ENCODE peak calls at places on chromosomes 13 and 19, in five cellular contexts. One of them, this sample, is unnamed.

GRCh38 chr19:30637926-30638325 is 265.7 kb downstream of the ZNF536 start:
- DNase-seq in cardiac muscle cell: no peak
- DNase-seq in retina: no peak
- DNase-seq in T-helper 1 cell: no peak
- DNase-seq in stimulated activated CD8-positive, alpha-beta memory T cell treated with anti-CD3 and anti-CD28 coated beads, Interleukin-4, amount 100 ng/mL, for 1 hour: no peak
- DNase-seq in this sample: no peak

GRCh38 chr13:102729560-102730275 is 34.9 kb upstream of the METTL21C start:
- DNase-seq in cardiac muscle cell: peak; percentile 87
- DNase-seq in retina: no peak
- DNase-seq in T-helper 1 cell: no peak
- DNase-seq in stimulated activated CD8-positive, alpha-beta memory T cell treated with anti-CD3 and anti-CD28 coated beads, Interleukin-4, amount 100 ng/mL, for 1 hour: no peak
- DNase-seq in this sample: no peak

GRCh38 chr13:45511310-45512147 is 46.8 kb downstream of the COG3 start:
- DNase-seq in cardiac muscle cell: peak; percentile 85
- DNase-seq in retina: peak; percentile 65
- DNase-seq in T-helper 1 cell: no peak
- DNase-seq in stimulated activated CD8-positive, alpha-beta memory T cell treated with anti-CD3 and anti-CD28 coated beads, Interleukin-4, amount 100 ng/mL, for 1 hour: no peak
- DNase-seq in this sample: no peak

GRCh38 chr19:38386300-38386967 is 1.4 kb downstream of the GGN start:
- DNase-seq in cardiac muscle cell: no peak
- DNase-seq in retina: peak; percentile 51
- DNase-seq in T-helper 1 cell: no peak
- DNase-seq in stimulated activated CD8-positive, alpha-beta memory T cell treated with anti-CD3 and anti-CD28 coated beads, Interleukin-4, amount 100 ng/mL, for 1 hour: no peak
- DNase-seq in this sample: no peak

GRCh38 chr19:18023596-18024212 is 15.7 kb downstream of the ARRDC2 start:
- DNase-seq in cardiac muscle cell: peak; percentile 95
- DNase-seq in retina: no peak
- DNase-seq in T-helper 1 cell: peak; percentile 79
- DNase-seq in stimulated activated CD8-positive, alpha-beta memory T cell treated with anti-CD3 and anti-CD28 coated beads, Interleukin-4, amount 100 ng/mL, for 1 hour: no peak
- DNase-seq in this sample: no peak

GRCh38 chr13:53151692-53152421 is 123.2 kb downstream of the OLFM4 start:
- DNase-seq in cardiac muscle cell: peak; percentile 71
- DNase-seq in retina: peak; percentile 82
- DNase-seq in T-helper 1 cell: no peak
- DNase-seq in stimulated activated CD8-positive, alpha-beta memory T cell treated with anti-CD3 and anti-CD28 coated beads, Interleukin-4, amount 100 ng/mL, for 1 hour: no peak
- DNase-seq in this sample: no peak

GRCh38 chr19:51259348-51260245 is 8.7 kb downstream of the SIGLECL1 start:
- DNase-seq in cardiac muscle cell: peak; percentile 54
- DNase-seq in retina: peak; percentile 46
- DNase-seq in T-helper 1 cell: no peak
- DNase-seq in stimulated activated CD8-positive, alpha-beta memory T cell treated with anti-CD3 and anti-CD28 coated beads, Interleukin-4, amount 100 ng/mL, for 1 hour: no peak
- DNase-seq in this sample: peak; percentile 61

GRCh38 chr19:17429661-17430101 is 9.8 kb downstream of the MVB12A start:
- DNase-seq in cardiac muscle cell: no peak
- DNase-seq in retina: no peak
- DNase-seq in T-helper 1 cell: no peak
- DNase-seq in stimulated activated CD8-positive, alpha-beta memory T cell treated with anti-CD3 and anti-CD28 coated beads, Interleukin-4, amount 100 ng/mL, for 1 hour: no peak
- DNase-seq in this sample: no peak

GRCh38 chr19:12907166-12907565 is 11.9 kb downstream of the SYCE2 start:
- DNase-seq in cardiac muscle cell: no peak
- DNase-seq in retina: no peak
- DNase-seq in T-helper 1 cell: no peak
- DNase-seq in stimulated activated CD8-positive, alpha-beta memory T cell treated with anti-CD3 and anti-CD28 coated beads, Interleukin-4, amount 100 ng/mL, for 1 hour: no peak
- DNase-seq in this sample: no peak

GRCh38 chr19:35261356-35262100 is 7.2 kb upstream of the USF2 start:
- DNase-seq in cardiac muscle cell: no peak
- DNase-seq in retina: no peak
- DNase-seq in T-helper 1 cell: no peak
- DNase-seq in stimulated activated CD8-positive, alpha-beta memory T cell treated with anti-CD3 and anti-CD28 coated beads, Interleukin-4, amount 100 ng/mL, for 1 hour: no peak
- DNase-seq in this sample: peak; percentile 36

GRCh38 chr19:57103573-57104277 is 16.1 kb upstream of the USP29 start:
- DNase-seq in cardiac muscle cell: peak; percentile 82
- DNase-seq in retina: peak; percentile 84
- DNase-seq in T-helper 1 cell: peak; percentile 44
- DNase-seq in stimulated activated CD8-positive, alpha-beta memory T cell treated with anti-CD3 and anti-CD28 coated beads, Interleukin-4, amount 100 ng/mL, for 1 hour: peak; percentile 37
- DNase-seq in this sample: peak; percentile 84

GRCh38 chr19:32824136-32824835 is 45.3 kb downstream of the SLC7A9 start:
- DNase-seq in cardiac muscle cell: no peak
- DNase-seq in retina: peak; percentile 47
- DNase-seq in T-helper 1 cell: no peak
- DNase-seq in stimulated activated CD8-positive, alpha-beta memory T cell treated with anti-CD3 and anti-CD28 coated beads, Interleukin-4, amount 100 ng/mL, for 1 hour: no peak
- DNase-seq in this sample: no peak

GRCh38 chr19:778910-779653 is 18.2 kb upstream of the PTBP1 start:
- DNase-seq in cardiac muscle cell: peak; percentile 98
- DNase-seq in retina: peak; percentile 73
- DNase-seq in T-helper 1 cell: no peak
- DNase-seq in stimulated activated CD8-positive, alpha-beta memory T cell treated with anti-CD3 and anti-CD28 coated beads, Interleukin-4, amount 100 ng/mL, for 1 hour: no peak
- DNase-seq in this sample: no peak

GRCh38 chr13:40401911-40402776 is 264.3 kb downstream of the FOXO1 start:
- DNase-seq in cardiac muscle cell: peak; percentile 99
- DNase-seq in retina: no peak
- DNase-seq in T-helper 1 cell: no peak
- DNase-seq in stimulated activated CD8-positive, alpha-beta memory T cell treated with anti-CD3 and anti-CD28 coated beads, Interleukin-4, amount 100 ng/mL, for 1 hour: no peak
- DNase-seq in this sample: peak; percentile 70

GRCh38 chr13:110965038-110965754 is 50.3 kb upstream of the ANKRD10 start:
- DNase-seq in cardiac muscle cell: peak; percentile 34
- DNase-seq in retina: no peak
- DNase-seq in T-helper 1 cell: no peak
- DNase-seq in stimulated activated CD8-positive, alpha-beta memory T cell treated with anti-CD3 and anti-CD28 coated beads, Interleukin-4, amount 100 ng/mL, for 1 hour: no peak
- DNase-seq in this sample: no peak

GRCh38 chr13:92573467-92574057 is 653.0 kb upstream of the GPC6 start:
- DNase-seq in cardiac muscle cell: peak; percentile 61
- DNase-seq in retina: peak; percentile 7
- DNase-seq in T-helper 1 cell: no peak
- DNase-seq in stimulated activated CD8-positive, alpha-beta memory T cell treated with anti-CD3 and anti-CD28 coated beads, Interleukin-4, amount 100 ng/mL, for 1 hour: no peak
- DNase-seq in this sample: no peak

GRCh38 chr19:51600940-51601575 is 29.1 kb downstream of the SIGLEC5 start:
- DNase-seq in cardiac muscle cell: peak; percentile 2
- DNase-seq in retina: no peak
- DNase-seq in T-helper 1 cell: no peak
- DNase-seq in stimulated activated CD8-positive, alpha-beta memory T cell treated with anti-CD3 and anti-CD28 coated beads, Interleukin-4, amount 100 ng/mL, for 1 hour: no peak
- DNase-seq in this sample: no peak

GRCh38 chr19:55680339-55681130 is 5.5 kb downstream of the EPN1 start:
- DNase-seq in cardiac muscle cell: no peak
- DNase-seq in retina: no peak
- DNase-seq in T-helper 1 cell: no peak
- DNase-seq in stimulated activated CD8-positive, alpha-beta memory T cell treated with anti-CD3 and anti-CD28 coated beads, Interleukin-4, amount 100 ng/mL, for 1 hour: no peak
- DNase-seq in this sample: no peak

GRCh38 chr13:99974939-99975561 is 3.5 kb upstream of the ZIC5 start:
- DNase-seq in cardiac muscle cell: no peak
- DNase-seq in retina: no peak
- DNase-seq in T-helper 1 cell: no peak
- DNase-seq in stimulated activated CD8-positive, alpha-beta memory T cell treated with anti-CD3 and anti-CD28 coated beads, Interleukin-4, amount 100 ng/mL, for 1 hour: no peak
- DNase-seq in this sample: no peak

GRCh38 chr13:110616103-110617101 is 1.1 kb downstream of the NAXD start:
- DNase-seq in cardiac muscle cell: peak; percentile 38
- DNase-seq in retina: no peak
- DNase-seq in T-helper 1 cell: no peak
- DNase-seq in stimulated activated CD8-positive, alpha-beta memory T cell treated with anti-CD3 and anti-CD28 coated beads, Interleukin-4, amount 100 ng/mL, for 1 hour: no peak
- DNase-seq in this sample: no peak

GRCh38 chr13:111893071-111893606 is 173.8 kb upstream of the SOX1 start:
- DNase-seq in cardiac muscle cell: no peak
- DNase-seq in retina: peak; percentile 90
- DNase-seq in T-helper 1 cell: no peak
- DNase-seq in stimulated activated CD8-positive, alpha-beta memory T cell treated with anti-CD3 and anti-CD28 coated beads, Interleukin-4, amount 100 ng/mL, for 1 hour: no peak
- DNase-seq in this sample: no peak

GRCh38 chr19:35040826-35041547 is 534 bp upstream of the HPN start:
- DNase-seq in cardiac muscle cell: peak; percentile 78
- DNase-seq in retina: no peak
- DNase-seq in T-helper 1 cell: no peak
- DNase-seq in stimulated activated CD8-positive, alpha-beta memory T cell treated with anti-CD3 and anti-CD28 coated beads, Interleukin-4, amount 100 ng/mL, for 1 hour: no peak
- DNase-seq in this sample: peak; percentile 74

GRCh38 chr13:110116072-110116487 is 190.9 kb downstream of the COL4A1 start:
- DNase-seq in cardiac muscle cell: peak; percentile 90
- DNase-seq in retina: peak; percentile 77
- DNase-seq in T-helper 1 cell: peak; percentile 21
- DNase-seq in stimulated activated CD8-positive, alpha-beta memory T cell treated with anti-CD3 and anti-CD28 coated beads, Interleukin-4, amount 100 ng/mL, for 1 hour: no peak
- DNase-seq in this sample: no peak

GRCh38 chr19:28468701-28469459 is 744.1 kb downstream of the UQCRFS1 start:
- DNase-seq in cardiac muscle cell: peak; percentile 40
- DNase-seq in retina: peak; percentile 60
- DNase-seq in T-helper 1 cell: no peak
- DNase-seq in stimulated activated CD8-positive, alpha-beta memory T cell treated with anti-CD3 and anti-CD28 coated beads, Interleukin-4, amount 100 ng/mL, for 1 hour: no peak
- DNase-seq in this sample: no peak

GRCh38 chr19:47353307-47353712 is 4.2 kb downstream of the DHX34 start:
- DNase-seq in cardiac muscle cell: no peak
- DNase-seq in retina: no peak
- DNase-seq in T-helper 1 cell: no peak
- DNase-seq in stimulated activated CD8-positive, alpha-beta memory T cell treated with anti-CD3 and anti-CD28 coated beads, Interleukin-4, amount 100 ng/mL, for 1 hour: no peak
- DNase-seq in this sample: no peak

GRCh38 chr13:33744589-33745369 is 73.2 kb upstream of the RFC3 start:
- DNase-seq in cardiac muscle cell: peak; percentile 29
- DNase-seq in retina: no peak
- DNase-seq in T-helper 1 cell: no peak
- DNase-seq in stimulated activated CD8-positive, alpha-beta memory T cell treated with anti-CD3 and anti-CD28 coated beads, Interleukin-4, amount 100 ng/mL, for 1 hour: no peak
- DNase-seq in this sample: no peak

GRCh38 chr13:52845766-52846566 is 2.5 kb downstream of the PCDH8 start:
- DNase-seq in cardiac muscle cell: peak; percentile 32
- DNase-seq in retina: peak; percentile 88
- DNase-seq in T-helper 1 cell: no peak
- DNase-seq in stimulated activated CD8-positive, alpha-beta memory T cell treated with anti-CD3 and anti-CD28 coated beads, Interleukin-4, amount 100 ng/mL, for 1 hour: no peak
- DNase-seq in this sample: no peak

GRCh38 chr13:82259284-82259683 is 1623.0 kb downstream of the SLITRK1 start:
- DNase-seq in cardiac muscle cell: no peak
- DNase-seq in retina: no peak
- DNase-seq in T-helper 1 cell: no peak
- DNase-seq in stimulated activated CD8-positive, alpha-beta memory T cell treated with anti-CD3 and anti-CD28 coated beads, Interleukin-4, amount 100 ng/mL, for 1 hour: no peak
- DNase-seq in this sample: no peak

GRCh38 chr19:7348587-7349230 is at the start of gene ARHGEF18:
- DNase-seq in cardiac muscle cell: no peak
- DNase-seq in retina: no peak
- DNase-seq in T-helper 1 cell: peak; percentile 48
- DNase-seq in stimulated activated CD8-positive, alpha-beta memory T cell treated with anti-CD3 and anti-CD28 coated beads, Interleukin-4, amount 100 ng/mL, for 1 hour: peak; percentile 29
- DNase-seq in this sample: no peak

GRCh38 chr19:41981724-41982123 is 12.3 kb downstream of the ATP1A3 start:
- DNase-seq in cardiac muscle cell: no peak
- DNase-seq in retina: no peak
- DNase-seq in T-helper 1 cell: no peak
- DNase-seq in stimulated activated CD8-positive, alpha-beta memory T cell treated with anti-CD3 and anti-CD28 coated beads, Interleukin-4, amount 100 ng/mL, for 1 hour: no peak
- DNase-seq in this sample: no peak

GRCh38 chr13:25678398-25678797 is 306.6 kb downstream of the ATP8A2 start:
- DNase-seq in cardiac muscle cell: no peak
- DNase-seq in retina: no peak
- DNase-seq in T-helper 1 cell: no peak
- DNase-seq in stimulated activated CD8-positive, alpha-beta memory T cell treated with anti-CD3 and anti-CD28 coated beads, Interleukin-4, amount 100 ng/mL, for 1 hour: no peak
- DNase-seq in this sample: no peak

GRCh38 chr13:90502143-90502542 is 845.3 kb upstream of the MIR17HG start:
- DNase-seq in cardiac muscle cell: no peak
- DNase-seq in retina: no peak
- DNase-seq in T-helper 1 cell: no peak
- DNase-seq in stimulated activated CD8-positive, alpha-beta memory T cell treated with anti-CD3 and anti-CD28 coated beads, Interleukin-4, amount 100 ng/mL, for 1 hour: no peak
- DNase-seq in this sample: no peak

GRCh38 chr19:2059422-2060201 is 8.6 kb upstream of the MKNK2 start:
- DNase-seq in cardiac muscle cell: peak; percentile 79
- DNase-seq in retina: peak; percentile 63
- DNase-seq in T-helper 1 cell: no peak
- DNase-seq in stimulated activated CD8-positive, alpha-beta memory T cell treated with anti-CD3 and anti-CD28 coated beads, Interleukin-4, amount 100 ng/mL, for 1 hour: no peak
- DNase-seq in this sample: no peak

GRCh38 chr13:72986197-72986596 is 72.6 kb upstream of the KLF5 start:
- DNase-seq in cardiac muscle cell: no peak
- DNase-seq in retina: no peak
- DNase-seq in T-helper 1 cell: no peak
- DNase-seq in stimulated activated CD8-positive, alpha-beta memory T cell treated with anti-CD3 and anti-CD28 coated beads, Interleukin-4, amount 100 ng/mL, for 1 hour: no peak
- DNase-seq in this sample: no peak

GRCh38 chr19:38952395-38953165 is 21.8 kb downstream of the MRPS12 start:
- DNase-seq in cardiac muscle cell: peak; percentile 11
- DNase-seq in retina: peak; percentile 32
- DNase-seq in T-helper 1 cell: no peak
- DNase-seq in stimulated activated CD8-positive, alpha-beta memory T cell treated with anti-CD3 and anti-CD28 coated beads, Interleukin-4, amount 100 ng/mL, for 1 hour: no peak
- DNase-seq in this sample: no peak

GRCh38 chr19:34145741-34146202 is 26.5 kb upstream of the LSM14A start:
- DNase-seq in cardiac muscle cell: peak; percentile 70
- DNase-seq in retina: peak; percentile 65
- DNase-seq in T-helper 1 cell: peak; percentile 21
- DNase-seq in stimulated activated CD8-positive, alpha-beta memory T cell treated with anti-CD3 and anti-CD28 coated beads, Interleukin-4, amount 100 ng/mL, for 1 hour: peak; percentile 20
- DNase-seq in this sample: no peak